ENCODE peak calls at places on chromosomes 7 and 10, in nine cellular contexts. One of them, this sample, is unnamed.

GRCh38 chr7:115676080-115676479 is 354.5 kb downstream of the TFEC start:
- DNase-seq in A549: no peak
- DNase-seq in KBM-7: no peak
- DNase-seq in ecto neural progenitor cell: peak; percentile 48
- DNase-seq in RKO: no peak
- DNase-seq in ovary: peak; percentile 31
- DNase-seq in NCI-H345: peak; percentile 30
- DNase-seq in HuH-7.5: no peak
- DNase-seq in left colon: no peak
- DNase-seq in this sample: no peak

GRCh38 chr7:96236198-96237039 is 85.5 kb downstream of the SLC25A13 start:
- DNase-seq in A549: no peak
- DNase-seq in KBM-7: peak; percentile 44
- DNase-seq in ecto neural progenitor cell: no peak
- DNase-seq in RKO: peak; percentile 29
- DNase-seq in ovary: peak; percentile 85
- DNase-seq in NCI-H345: no peak
- DNase-seq in HuH-7.5: no peak
- DNase-seq in left colon: peak; percentile 31
- DNase-seq in this sample: no peak

GRCh38 chr7:87816389-87816788 is 59.8 kb downstream of the SLC25A40 start:
- DNase-seq in A549: no peak
- DNase-seq in KBM-7: peak; percentile 27
- DNase-seq in ecto neural progenitor cell: no peak
- DNase-seq in RKO: no peak
- DNase-seq in ovary: no peak
- DNase-seq in NCI-H345: no peak
- DNase-seq in HuH-7.5: no peak
- DNase-seq in left colon: no peak
- DNase-seq in this sample: no peak

GRCh38 chr10:62130948-62131347 is 137.7 kb downstream of the RTKN2 start:
- DNase-seq in A549: no peak
- DNase-seq in KBM-7: no peak
- DNase-seq in ecto neural progenitor cell: no peak
- DNase-seq in RKO: peak; percentile 30
- DNase-seq in ovary: no peak
- DNase-seq in NCI-H345: no peak
- DNase-seq in HuH-7.5: no peak
- DNase-seq in left colon: no peak
- DNase-seq in this sample: no peak

GRCh38 chr10:109933984-109934565 is 10.8 kb upstream of the XPNPEP1 start:
- DNase-seq in A549: no peak
- DNase-seq in KBM-7: peak; percentile 53
- DNase-seq in ecto neural progenitor cell: no peak
- DNase-seq in RKO: no peak
- DNase-seq in ovary: no peak
- DNase-seq in NCI-H345: peak; percentile 17
- DNase-seq in HuH-7.5: no peak
- DNase-seq in left colon: no peak
- DNase-seq in this sample: no peak

GRCh38 chr7:6579446-6579845 is 2.2 kb downstream of the ZDHHC4 start:
- DNase-seq in A549: no peak
- DNase-seq in KBM-7: peak; percentile 37
- DNase-seq in ecto neural progenitor cell: no peak
- DNase-seq in RKO: peak; percentile 67
- DNase-seq in ovary: no peak
- DNase-seq in NCI-H345: no peak
- DNase-seq in HuH-7.5: no peak
- DNase-seq in left colon: no peak
- DNase-seq in this sample: no peak

GRCh38 chr10:66627156-66627555 is 298.7 kb upstream of the LRRTM3 start:
- DNase-seq in A549: peak; percentile 5
- DNase-seq in KBM-7: peak; percentile 11
- DNase-seq in ecto neural progenitor cell: no peak
- DNase-seq in RKO: peak; percentile 78
- DNase-seq in ovary: no peak
- DNase-seq in NCI-H345: no peak
- DNase-seq in HuH-7.5: peak; percentile 11
- DNase-seq in left colon: no peak
- DNase-seq in this sample: peak; percentile 12

GRCh38 chr10:132788180-132788830 is 2.4 kb upstream of the NKX6-2 start:
- DNase-seq in A549: peak; percentile 40
- DNase-seq in KBM-7: no peak
- DNase-seq in ecto neural progenitor cell: peak; percentile 66
- DNase-seq in RKO: no peak
- DNase-seq in ovary: no peak
- DNase-seq in NCI-H345: no peak
- DNase-seq in HuH-7.5: no peak
- DNase-seq in left colon: no peak
- DNase-seq in this sample: peak; percentile 27

GRCh38 chr7:151592868-151593486 is 73.3 kb upstream of the RHEB start:
- DNase-seq in A549: peak; percentile 65
- DNase-seq in KBM-7: no peak
- DNase-seq in ecto neural progenitor cell: no peak
- DNase-seq in RKO: peak; percentile 98
- DNase-seq in ovary: no peak
- DNase-seq in NCI-H345: no peak
- DNase-seq in HuH-7.5: no peak
- DNase-seq in left colon: no peak
- DNase-seq in this sample: no peak

GRCh38 chr7:102044984-102045673 is 227.7 kb downstream of the CUX1 start:
- DNase-seq in A549: no peak
- DNase-seq in KBM-7: peak; percentile 48
- DNase-seq in ecto neural progenitor cell: no peak
- DNase-seq in RKO: no peak
- DNase-seq in ovary: peak; percentile 47
- DNase-seq in NCI-H345: peak; percentile 55
- DNase-seq in HuH-7.5: no peak
- DNase-seq in left colon: no peak
- DNase-seq in this sample: peak; percentile 45

GRCh38 chr10:77165445-77166316 is 471.9 kb downstream of the KCNMA1 start:
- DNase-seq in A549: peak; percentile 40
- DNase-seq in KBM-7: peak; percentile 72
- DNase-seq in ecto neural progenitor cell: peak; percentile 68
- DNase-seq in RKO: peak; percentile 66
- DNase-seq in ovary: peak; percentile 40
- DNase-seq in NCI-H345: peak; percentile 68
- DNase-seq in HuH-7.5: peak; percentile 11
- DNase-seq in left colon: no peak
- DNase-seq in this sample: peak; percentile 73

GRCh38 chr10:129845081-129845823 is 118.8 kb downstream of the EBF3 start:
- DNase-seq in A549: no peak
- DNase-seq in KBM-7: no peak
- DNase-seq in ecto neural progenitor cell: no peak
- DNase-seq in RKO: no peak
- DNase-seq in ovary: no peak
- DNase-seq in NCI-H345: no peak
- DNase-seq in HuH-7.5: no peak
- DNase-seq in left colon: no peak
- DNase-seq in this sample: no peak

GRCh38 chr10:28754930-28755718 is 77.8 kb downstream of the BAMBI start:
- DNase-seq in A549: no peak
- DNase-seq in KBM-7: no peak
- DNase-seq in ecto neural progenitor cell: no peak
- DNase-seq in RKO: no peak
- DNase-seq in ovary: no peak
- DNase-seq in NCI-H345: no peak
- DNase-seq in HuH-7.5: no peak
- DNase-seq in left colon: no peak
- DNase-seq in this sample: no peak

GRCh38 chr7:74407958-74408357 is 45.7 kb upstream of the GTF2IRD1 start:
- DNase-seq in A549: no peak
- DNase-seq in KBM-7: no peak
- DNase-seq in ecto neural progenitor cell: no peak
- DNase-seq in RKO: no peak
- DNase-seq in ovary: no peak
- DNase-seq in NCI-H345: no peak
- DNase-seq in HuH-7.5: no peak
- DNase-seq in left colon: no peak
- DNase-seq in this sample: no peak

GRCh38 chr7:71886066-71886465 is 526.1 kb downstream of the CALN1 start:
- DNase-seq in A549: no peak
- DNase-seq in KBM-7: no peak
- DNase-seq in ecto neural progenitor cell: peak; percentile 54
- DNase-seq in RKO: no peak
- DNase-seq in ovary: no peak
- DNase-seq in NCI-H345: no peak
- DNase-seq in HuH-7.5: no peak
- DNase-seq in left colon: no peak
- DNase-seq in this sample: no peak

GRCh38 chr7:27068316-27068715 is 27.5 kb downstream of the HOXA1 start:
- DNase-seq in A549: no peak
- DNase-seq in KBM-7: no peak
- DNase-seq in ecto neural progenitor cell: no peak
- DNase-seq in RKO: no peak
- DNase-seq in ovary: no peak
- DNase-seq in NCI-H345: no peak
- DNase-seq in HuH-7.5: no peak
- DNase-seq in left colon: no peak
- DNase-seq in this sample: no peak

GRCh38 chr7:7746419-7746818 is 28.0 kb upstream of the RPA3 start:
- DNase-seq in A549: no peak
- DNase-seq in KBM-7: no peak
- DNase-seq in ecto neural progenitor cell: no peak
- DNase-seq in RKO: no peak
- DNase-seq in ovary: no peak
- DNase-seq in NCI-H345: peak; percentile 39
- DNase-seq in HuH-7.5: no peak
- DNase-seq in left colon: no peak
- DNase-seq in this sample: no peak

GRCh38 chr10:55043540-55043939 is 242.5 kb upstream of the PCDH15 start:
- DNase-seq in A549: no peak
- DNase-seq in KBM-7: no peak
- DNase-seq in ecto neural progenitor cell: no peak
- DNase-seq in RKO: no peak
- DNase-seq in ovary: no peak
- DNase-seq in NCI-H345: no peak
- DNase-seq in HuH-7.5: no peak
- DNase-seq in left colon: no peak
- DNase-seq in this sample: no peak

GRCh38 chr10:72270607-72271281 is 3.0 kb upstream of the DDIT4 start:
- DNase-seq in A549: no peak
- DNase-seq in KBM-7: no peak
- DNase-seq in ecto neural progenitor cell: no peak
- DNase-seq in RKO: no peak
- DNase-seq in ovary: no peak
- DNase-seq in NCI-H345: no peak
- DNase-seq in HuH-7.5: no peak
- DNase-seq in left colon: no peak
- DNase-seq in this sample: no peak

GRCh38 chr7:4416436-4417092 is 265.5 kb upstream of the FOXK1 start:
- DNase-seq in A549: no peak
- DNase-seq in KBM-7: peak; percentile 15
- DNase-seq in ecto neural progenitor cell: no peak
- DNase-seq in RKO: no peak
- DNase-seq in ovary: no peak
- DNase-seq in NCI-H345: peak; percentile 19
- DNase-seq in HuH-7.5: no peak
- DNase-seq in left colon: no peak
- DNase-seq in this sample: peak; percentile 50